ENCODE peak calls at places on chromosomes 2 and 18, in seven cellular contexts. J is naive thymus-derived CD4-positive, alpha-beta T cell; I is AG10803; T is coronary artery; R is fibroblast of pulmonary artery; L is mucosa of descending colon; F is PC-9. N is an unnamed sample.

GRCh38 chr2:219552382-219553167 is 8.7 kb downstream of the TMEM198 start:
- DNase-seq in J (peak), I (peak), T (peak), R (peak), L (peak), F (peak), N (peak)

GRCh38 chr2:58594175-58594574 is 353.1 kb upstream of the FANCL start:
- DNase-seq in J (no peak), I (no peak), T (no peak), R (no peak), L (no peak), F (peak), N (no peak)

GRCh38 chr2:151762694-151763093 is 28.4 kb upstream of the NEB start:
- DNase-seq in J (no peak), I (peak), T (no peak), R (no peak), L (no peak), F (no peak), N (no peak)

GRCh38 chr2:17076535-17076934 is 410.9 kb upstream of the CYRIA start:
- DNase-seq in J (no peak), I (no peak), T (no peak), R (no peak), L (no peak), F (no peak), N (no peak)

GRCh38 chr2:172279214-172279613 is 148.2 kb upstream of the ITGA6 start:
- DNase-seq in J (no peak), I (no peak), T (no peak), R (no peak), L (no peak), F (no peak), N (no peak)

GRCh38 chr2:33583194-33583938 is 15.7 kb downstream of the FAM98A start:
- DNase-seq in J (no peak), I (peak), T (no peak), R (peak), L (no peak), F (no peak), N (peak)

GRCh38 chr2:126658316-126658909 is 2.5 kb downstream of the GYPC start:
- DNase-seq in J (no peak), I (no peak), T (no peak), R (no peak), L (no peak), F (no peak), N (no peak)

GRCh38 chr2:46776687-46777327 is 138.8 kb downstream of the MCFD2 start:
- DNase-seq in J (peak), I (peak), T (no peak), R (peak), L (no peak), F (peak), N (peak)

GRCh38 chr18:63664571-63664970 is 2.9 kb upstream of the SERPINB3 start:
- DNase-seq in J (no peak), I (peak), T (no peak), R (no peak), L (no peak), F (no peak), N (no peak)

GRCh38 chr2:196515041-196515440 is 124.5 kb upstream of the CCDC150 start:
- DNase-seq in J (no peak), I (no peak), T (no peak), R (no peak), L (no peak), F (no peak), N (no peak)

GRCh38 chr2:179274749-179275148 is 10.1 kb upstream of the SESTD1 start:
- DNase-seq in J (no peak), I (no peak), T (no peak), R (no peak), L (no peak), F (no peak), N (no peak)

GRCh38 chr2:206443735-206444527 is 599 bp downstream of the ADAM23 start:
- DNase-seq in J (peak), I (peak), T (no peak), R (peak), L (no peak), F (peak), N (peak)

GRCh38 chr2:223824301-223824700 is 13.1 kb downstream of the AP1S3 start:
- DNase-seq in J (no peak), I (no peak), T (no peak), R (no peak), L (no peak), F (no peak), N (no peak)

GRCh38 chr2:172877826-172878225 is 142.2 kb downstream of the RAPGEF4 start:
- DNase-seq in J (no peak), I (no peak), T (no peak), R (no peak), L (no peak), F (no peak), N (peak)

GRCh38 chr18:46320297-46320696 is 216.1 kb downstream of the HAUS1 start:
- DNase-seq in J (no peak), I (no peak), T (no peak), R (no peak), L (no peak), F (no peak), N (no peak)

GRCh38 chr18:45727068-45727467 is 3.1 kb downstream of the SLC14A1 start:
- DNase-seq in J (no peak), I (no peak), T (no peak), R (no peak), L (no peak), F (no peak), N (no peak)

GRCh38 chr2:151973901-151974199 is 125.0 kb downstream of the CACNB4 start:
- DNase-seq in J (no peak), I (peak), T (no peak), R (peak), L (no peak), F (no peak), N (peak)

GRCh38 chr2:230902180-230902899 is 22.7 kb downstream of the GPR55 start:
- DNase-seq in J (peak), I (peak), T (peak), R (peak), L (peak), F (peak), N (peak)

GRCh38 chr18:74541703-74542555 is 7.6 kb downstream of the CNDP1 start:
- DNase-seq in J (no peak), I (no peak), T (peak), R (peak), L (peak), F (peak), N (no peak)

GRCh38 chr2:171100370-171100769 is 60.3 kb downstream of the TLK1 start:
- DNase-seq in J (no peak), I (no peak), T (no peak), R (no peak), L (no peak), F (no peak), N (no peak)

GRCh38 chr18:34222396-34223163 is 2.1 kb downstream of the NOL4 start:
- DNase-seq in J (no peak), I (no peak), T (no peak), R (no peak), L (peak), F (no peak), N (peak)

GRCh38 chr2:133492719-133493366 is 75.4 kb downstream of the NCKAP5 start:
- DNase-seq in J (no peak), I (no peak), T (no peak), R (no peak), L (no peak), F (no peak), N (no peak)

GRCh38 chr2:89833116-89833779 is 1141.8 kb downstream of the RPIA start:
- DNase-seq in J (no peak), I (peak), T (no peak), R (peak), L (no peak), F (no peak), N (no peak)

GRCh38 chr2:96876036-96876810 is 6.3 kb upstream of the SEMA4C start:
- DNase-seq in J (no peak), I (no peak), T (no peak), R (no peak), L (no peak), F (peak), N (peak)

GRCh38 chr2:74583504-74583903 is 29.0 kb downstream of the DOK1 start:
- DNase-seq in J (no peak), I (peak), T (no peak), R (peak), L (no peak), F (no peak), N (peak)

GRCh38 chr18:39455300-39455699 is 1889.7 kb upstream of the CELF4 start:
- DNase-seq in J (no peak), I (peak), T (no peak), R (peak), L (no peak), F (peak), N (peak)

GRCh38 chr18:78108587-78108986 is 858.9 kb downstream of the GALR1 start:
- DNase-seq in J (no peak), I (no peak), T (no peak), R (no peak), L (no peak), F (no peak), N (no peak)

GRCh38 chr2:113240150-113240914 is 38.4 kb downstream of the PAX8 start:
- DNase-seq in J (no peak), I (peak), T (peak), R (peak), L (peak), F (peak), N (peak)

DNA sequence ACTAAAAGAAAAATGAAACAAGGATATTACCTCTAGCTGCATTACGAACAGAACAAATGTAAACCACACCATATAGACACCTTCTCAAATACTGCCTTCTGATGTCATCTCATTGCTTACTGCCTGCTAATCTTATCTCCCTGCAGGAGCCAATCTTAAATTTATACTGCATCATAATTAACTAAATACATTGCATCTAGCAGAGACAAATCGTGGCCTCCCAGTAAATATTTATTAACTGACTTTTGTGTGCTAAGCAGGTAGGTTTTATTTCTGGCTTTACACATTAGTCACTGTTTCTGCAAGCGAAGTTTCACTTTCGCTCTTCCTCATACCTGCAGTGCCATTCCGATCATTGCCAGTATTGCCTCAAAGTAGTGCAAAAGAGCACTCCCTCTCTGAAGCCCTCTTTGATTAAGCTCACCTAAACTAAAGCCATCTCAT is 67.5 kb downstream of the SPATS2L start:
- DNase-seq in J (no peak), I (no peak), T (no peak), R (no peak), L (no peak), F (no peak), N (no peak)
- H3K4me3 ChIP-seq in J (peak), I (no peak), T (no peak), R (no peak), L (no peak), F (peak), N (no peak)

GRCh38 chr2:25258814-25259743 is 82.6 kb downstream of the DNMT3A start:
- DNase-seq in J (no peak), I (no peak), T (no peak), R (no peak), L (no peak), F (no peak), N (no peak)
- H3K4me3 ChIP-seq in J (no peak), I (no peak), T (no peak), R (no peak), L (no peak), F (no peak), N (no peak)

DNA sequence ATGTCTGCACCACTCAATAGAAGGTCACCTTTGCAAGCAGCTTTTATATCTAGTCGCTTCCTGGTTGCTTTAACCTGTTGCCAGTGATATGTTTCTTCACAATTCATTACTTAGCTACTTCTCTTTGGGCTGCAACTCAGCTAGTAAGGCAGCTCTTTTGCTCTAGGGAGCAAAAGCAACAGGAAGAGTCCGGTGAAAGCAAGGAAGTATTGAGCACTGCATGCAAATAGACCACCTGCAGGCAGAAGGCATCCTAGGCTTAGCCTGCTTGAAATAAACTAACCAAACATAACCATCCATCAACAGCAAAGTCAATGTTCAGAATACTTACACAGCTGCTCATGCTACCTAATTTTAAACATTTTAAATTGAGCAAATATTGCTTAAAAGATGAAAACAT is 529.2 kb upstream of the LINC00305 start:
- DNase-seq in J (no peak), I (no peak), T (no peak), R (no peak), L (no peak), F (no peak), N (no peak)
- H3K4me3 ChIP-seq in J (no peak), I (no peak), T (no peak), R (no peak), L (no peak), F (no peak), N (no peak)

DNA sequence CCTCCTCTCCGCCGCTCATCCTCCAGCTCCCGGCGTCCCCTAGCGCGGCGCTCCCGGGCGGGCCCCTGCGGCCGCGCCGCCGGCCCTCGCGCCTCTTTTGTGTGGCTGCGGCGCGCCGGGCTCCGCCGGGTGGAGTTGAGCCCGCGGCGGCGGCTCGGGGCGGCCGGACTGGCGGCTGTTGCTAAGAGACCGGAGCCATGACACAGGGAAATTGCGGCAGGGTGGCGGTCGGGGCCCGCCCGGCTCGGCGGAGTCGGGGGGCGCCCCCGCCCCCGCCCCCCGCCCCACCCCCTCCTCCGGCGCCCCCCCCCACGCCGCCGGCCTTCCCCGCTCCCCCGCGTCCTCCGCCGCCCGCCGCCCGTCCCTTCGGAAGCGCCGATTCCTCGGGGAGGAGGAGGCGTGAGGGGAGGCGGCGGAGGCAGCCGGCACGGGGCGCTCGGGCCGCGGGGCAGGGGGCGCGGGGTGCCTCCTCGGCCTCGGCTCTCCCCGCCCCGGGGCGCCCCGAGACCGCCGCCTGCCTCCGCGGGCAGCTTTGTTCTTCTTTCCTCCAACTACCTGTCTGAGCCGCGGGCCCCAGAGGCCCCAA is at the start of gene TMEM200C:
- DNase-seq in J (no peak), I (no peak), T (no peak), R (no peak), L (no peak), F (no peak), N (peak)
- H3K4me3 ChIP-seq in J (no peak), I (no peak), T (peak), R (no peak), L (no peak), F (no peak), N (peak)

DNA sequence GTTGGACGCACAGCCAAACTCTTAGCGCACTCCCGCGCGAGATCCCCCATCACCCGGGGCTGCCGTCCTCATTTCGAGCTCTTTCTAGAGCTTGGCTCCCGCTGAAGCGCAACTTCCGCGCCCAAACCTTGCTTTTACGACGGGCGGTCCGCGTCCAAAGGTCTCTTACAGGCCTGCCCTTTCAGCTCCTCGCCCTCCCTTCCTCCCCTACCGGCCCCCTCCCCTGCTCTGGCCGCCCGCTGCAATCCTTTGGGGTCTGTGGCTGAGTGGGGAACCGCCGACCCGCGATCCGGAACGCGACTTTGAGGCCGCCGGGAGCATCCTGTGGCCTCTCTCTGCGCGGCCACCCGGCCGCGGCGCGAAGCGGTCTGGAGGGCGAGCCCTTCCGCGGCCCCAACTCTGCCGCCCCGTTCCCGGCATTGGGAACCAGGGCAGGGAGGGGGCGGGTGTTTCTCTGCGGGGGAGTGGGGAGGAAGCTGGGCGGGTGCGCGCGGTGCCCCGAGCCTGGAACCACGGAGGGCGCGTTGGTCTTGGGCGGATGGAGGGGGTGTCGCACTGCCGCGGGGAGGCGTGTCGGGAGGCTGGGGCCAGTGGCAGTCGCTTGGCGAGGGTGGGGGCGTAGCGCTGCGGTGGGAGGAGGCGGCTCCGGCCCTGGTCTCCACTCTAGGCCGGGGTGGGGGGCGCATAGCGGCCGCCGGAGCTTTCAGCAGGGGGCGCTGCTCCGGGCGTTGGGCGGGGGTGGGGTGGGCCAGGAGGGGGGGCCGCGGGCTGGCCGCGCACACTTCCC is at the start of gene GDF7:
- DNase-seq in J (peak), I (no peak), T (no peak), R (no peak), L (no peak), F (no peak), N (no peak)
- H3K4me3 ChIP-seq in J (peak), I (peak), T (peak), R (peak), L (no peak), F (no peak), N (peak)

GRCh38 chr2:61762292-61762691 is 91.6 kb downstream of the FAM161A start:
- DNase-seq in J (no peak), I (no peak), T (no peak), R (no peak), L (no peak), F (no peak), N (peak)

GRCh38 chr2:61769093-61769675 is 84.7 kb downstream of the FAM161A start:
- DNase-seq in J (no peak), I (no peak), T (no peak), R (no peak), L (no peak), F (no peak), N (no peak)

GRCh38 chr2:61763605-61764034 is 90.2 kb downstream of the FAM161A start:
- DNase-seq in J (no peak), I (peak), T (peak), R (peak), L (peak), F (no peak), N (peak)

GRCh38 chr2:61759718-61760117 is 94.1 kb downstream of the FAM161A start:
- DNase-seq in J (no peak), I (peak), T (no peak), R (peak), L (no peak), F (no peak), N (peak)

DNA sequence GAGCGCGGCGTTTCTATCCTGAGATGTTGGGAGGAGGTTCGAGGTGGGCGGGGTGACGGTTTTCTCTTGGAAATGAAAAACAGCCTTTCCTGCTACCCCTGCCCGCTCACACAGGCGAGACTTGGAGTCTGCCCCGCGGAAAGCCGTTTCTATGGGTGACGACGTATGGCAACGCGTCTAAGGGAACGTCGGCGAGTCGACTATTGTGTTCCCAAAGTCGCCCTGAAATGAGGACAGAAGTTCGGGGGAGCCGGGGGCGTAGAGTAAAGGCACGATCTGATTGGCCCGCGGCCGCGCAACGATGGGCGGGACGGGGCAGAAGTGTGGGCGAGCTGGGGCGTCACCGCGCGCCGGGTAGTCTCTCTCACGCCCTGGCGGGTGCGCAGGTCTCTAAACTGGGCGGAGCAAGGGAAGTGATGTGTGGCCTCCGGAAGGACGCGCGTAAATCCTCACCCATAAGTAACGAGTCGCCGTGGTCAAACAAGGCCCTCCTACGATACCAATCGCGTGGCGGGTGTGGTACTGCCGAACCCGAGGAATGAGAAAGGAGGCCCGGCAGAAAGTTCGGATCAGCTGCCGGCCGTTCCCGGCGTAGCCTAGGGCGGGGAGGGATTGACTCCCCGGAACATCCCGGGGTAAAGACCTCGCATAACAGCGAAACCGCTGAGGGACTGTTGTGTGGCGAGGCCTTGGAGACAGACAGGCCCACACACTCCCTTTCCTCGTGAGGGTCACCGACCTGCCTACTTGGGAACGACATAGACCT is 89.6 kb downstream of the FAM161A start:
- DNase-seq in J (peak), I (peak), T (peak), R (peak), L (peak), F (peak), N (peak)
- H3K4me3 ChIP-seq in J (peak), I (peak), T (peak), R (peak), L (peak), F (peak), N (peak)

N was measured in astrocyte of the spinal cord.